ENCODE peak calls at places on chromosomes 16 and 17, in six cellular contexts. F is fibroblast of gingiva, L is activated T-helper 1 cell treated with Interleukin-2 at 50 U/mL for 16 hours, Y is right cardiac atrium, G is Caco-2, S is NCI-H460. V is an unnamed sample.

GRCh38 chr17:63354251-63354650 is 91.9 kb downstream of the CYB561 start:
- DNase-seq in S (no peak), Y (no peak), L (no peak), G (no peak), F (no peak), V (no peak)

GRCh38 chr17:35069311-35069710 is 5.8 kb upstream of the RFFL start:
- DNase-seq in Y (no peak), L (no peak), F (peak), S (no peak), G (peak), V (no peak)

GRCh38 chr17:2044263-2044894 is 2.6 kb downstream of the OVCA2 start:
- DNase-seq in S (no peak), F (no peak), L (no peak), Y (no peak), G (no peak), V (no peak)

GRCh38 chr17:78032166-78032565 is 73.7 kb downstream of the TNRC6C start:
- DNase-seq in G (no peak), Y (no peak), F (peak), L (no peak), S (no peak), V (no peak)

GRCh38 chr16:88758227-88758943 is 26.6 kb downstream of the PIEZO1 start:
- DNase-seq in L (no peak), Y (no peak), F (no peak), S (no peak), G (no peak), V (no peak)

GRCh38 chr17:59754547-59754946 is 47.1 kb downstream of the VMP1 start:
- DNase-seq in S (peak), L (no peak), Y (no peak), F (peak), G (no peak), V (no peak)

GRCh38 chr17:57463103-57463885 is 207.0 kb downstream of the MSI2 start:
- DNase-seq in S (no peak), F (no peak), G (no peak), L (no peak), Y (no peak), V (no peak)

GRCh38 chr17:46742539-46743270 is 75.8 kb downstream of the WNT3 start:
- DNase-seq in G (no peak), Y (no peak), F (peak), L (no peak), S (no peak), V (peak)

GRCh38 chr16:3838600-3839401 is 41.7 kb downstream of the CREBBP start:
- DNase-seq in G (no peak), L (no peak), S (no peak), F (no peak), Y (no peak), V (no peak)

GRCh38 chr17:13994050-13994449 is 75.3 kb upstream of the COX10 start:
- DNase-seq in S (no peak), G (no peak), L (no peak), Y (no peak), F (no peak), V (no peak)

GRCh38 chr17:63140255-63140654 is 174.2 kb downstream of the TANC2 start:
- DNase-seq in L (no peak), F (peak), G (no peak), S (no peak), Y (no peak), V (no peak)

GRCh38 chr17:39767147-39767546 is 29.4 kb downstream of the GRB7 start:
- DNase-seq in G (no peak), F (no peak), L (no peak), Y (no peak), S (no peak), V (no peak)

GRCh38 chr16:15427648-15428239 is 6.6 kb upstream of the BMERB1 start:
- DNase-seq in F (peak), L (peak), G (peak), Y (peak), S (peak), V (peak)

GRCh38 chr16:67697407-67697806 is 21.7 kb downstream of the GFOD2 start:
- DNase-seq in L (no peak), Y (no peak), G (no peak), F (no peak), S (no peak), V (no peak)

GRCh38 chr16:85490971-85491771 is 122.0 kb upstream of the GSE1 start:
- DNase-seq in G (peak), L (no peak), Y (no peak), F (no peak), S (peak), V (peak)

GRCh38 chr17:28711723-28712036 is at the start of gene PROCA1:
- DNase-seq in S (no peak), F (no peak), G (no peak), L (no peak), Y (no peak), V (no peak)

GRCh38 chr17:40065041-40065770 is 2.4 kb downstream of the THRA start:
- DNase-seq in L (no peak), Y (peak), S (no peak), F (peak), G (no peak), V (no peak)

GRCh38 chr16:46748775-46749705 is 896 bp upstream of the MYLK3 start:
- DNase-seq in L (no peak), S (no peak), Y (peak), G (no peak), F (no peak), V (no peak)

GRCh38 chr16:75377971-75378386 is 55.3 kb downstream of the CFDP1 start:
- DNase-seq in Y (no peak), S (peak), L (no peak), F (peak), G (no peak), V (peak)

GRCh38 chr16:21952040-21952792 is 945 bp upstream of the UQCRC2 start:
- DNase-seq in S (peak), Y (peak), G (peak), F (peak), L (peak), V (no peak)

GRCh38 chr17:72826602-72827001 is 265.9 kb downstream of the SLC39A11 start:
- DNase-seq in F (no peak), G (no peak), L (no peak), Y (no peak), S (no peak), V (no peak)

GRCh38 chr17:76707985-76708807 is 2.6 kb downstream of the MXRA7 start:
- DNase-seq in Y (peak), F (no peak), G (no peak), L (no peak), S (no peak), V (no peak)

GRCh38 chr16:79381552-79382042 is 218.9 kb downstream of the MAF start:
- DNase-seq in F (no peak), Y (no peak), S (no peak), L (no peak), G (no peak), V (no peak)